ENCODE peak calls at places on chromosomes 5 and 9, in six cellular contexts. O, U, J, I, X and R are unnamed samples.

GRCh38 chr5:139696167-139696893 is 48.2 kb downstream of the CXXC5 start:
- DNase-seq in X (no peak), O (no peak), J (no peak), I (no peak), U (no peak), R (no peak)

GRCh38 chr9:76932778-76933177 is 26.9 kb upstream of the PRUNE2 start:
- DNase-seq in O (no peak), I (no peak), J (no peak), U (no peak), X (no peak), R (no peak)

GRCh38 chr5:76946090-76946489 is 6.8 kb upstream of the CRHBP start:
- DNase-seq in O (no peak), X (no peak), I (no peak), J (no peak), U (no peak), R (no peak)

GRCh38 chr5:40599676-40600075 is 80.0 kb upstream of the PTGER4 start:
- DNase-seq in O (no peak), J (no peak), I (no peak), X (no peak), U (no peak), R (no peak)

GRCh38 chr9:38066907-38067610 is 2.0 kb downstream of the SHB start:
- DNase-seq in U (no peak), J (no peak), X (no peak), O (peak), I (no peak), R (peak)

GRCh38 chr5:64144429-64145215 is 21.0 kb upstream of the RNF180 start:
- DNase-seq in O (no peak), U (no peak), X (no peak), J (no peak), I (no peak), R (no peak)

GRCh38 chr5:95842955-95843544 is 20.5 kb upstream of the GLRX start:
- DNase-seq in I (peak), J (no peak), O (peak), X (no peak), U (peak), R (peak)

GRCh38 chr5:81748556-81748955 is 2.3 kb downstream of the SSBP2 start:
- DNase-seq in J (no peak), O (no peak), U (no peak), X (no peak), I (no peak), R (no peak)

GRCh38 chr5:143245929-143246561 is 157.4 kb downstream of the NR3C1 start:
- DNase-seq in X (no peak), J (no peak), U (no peak), I (no peak), O (no peak), R (no peak)

GRCh38 chr5:5079871-5080270 is 60.3 kb upstream of the ADAMTS16 start:
- DNase-seq in O (no peak), I (no peak), X (no peak), U (no peak), J (no peak), R (no peak)

GRCh38 chr9:124906966-124907365 is 33.9 kb downstream of the GOLGA1 start:
- DNase-seq in O (no peak), J (no peak), U (no peak), X (no peak), I (no peak), R (no peak)

GRCh38 chr5:132474881-132475511 is 15.6 kb downstream of the IRF1 start:
- DNase-seq in O (no peak), U (no peak), I (no peak), J (no peak), X (no peak), R (no peak)

GRCh38 chr9:76198336-76198735 is 195.9 kb downstream of the RFK start:
- DNase-seq in J (no peak), X (no peak), U (no peak), I (no peak), O (no peak), R (no peak)

GRCh38 chr5:134184155-134185135 is 7.7 kb upstream of the SKP1 start:
- DNase-seq in I (peak), X (peak), O (peak), U (no peak), J (peak), R (peak)

GRCh38 chr5:75023368-75024159 is 28.8 kb downstream of the GCNT4 start:
- DNase-seq in X (no peak), J (no peak), U (no peak), I (peak), O (peak), R (peak)

GRCh38 chr5:37858250-37858649 is 18.4 kb upstream of the GDNF start:
- DNase-seq in J (no peak), O (no peak), U (no peak), I (no peak), X (no peak), R (no peak)

GRCh38 chr9:130681769-130682489 is 11.7 kb upstream of the EXOSC2 start:
- DNase-seq in U (no peak), I (no peak), J (no peak), X (no peak), O (no peak), R (peak)

GRCh38 chr5:150085950-150086715 is at the start of gene CSF1R:
- DNase-seq in X (no peak), J (no peak), U (no peak), O (no peak), I (no peak), R (no peak)

GRCh38 chr5:169696621-169697517 is 59.8 kb downstream of the DOCK2 start:
- DNase-seq in X (no peak), I (no peak), O (no peak), U (no peak), J (no peak), R (no peak)

GRCh38 chr9:4661165-4662095 is 664 bp upstream of the PLPP6 start:
- DNase-seq in X (no peak), O (no peak), U (no peak), J (no peak), I (peak), R (no peak)

GRCh38 chr5:172565455-172565854 is 75.6 kb upstream of the NEURL1B start:
- DNase-seq in O (no peak), X (no peak), J (no peak), I (no peak), U (no peak), R (no peak)

GRCh38 chr9:87643111-87643650 is 82.7 kb upstream of the CTSL start:
- DNase-seq in U (no peak), X (no peak), J (no peak), O (no peak), I (no peak), R (no peak)

GRCh38 chr9:133690111-133690561 is 48.0 kb downstream of the SARDH start:
- DNase-seq in I (no peak), X (no peak), U (no peak), O (no peak), J (no peak), R (no peak)

GRCh38 chr5:16644301-16644889 is 27.6 kb upstream of the RETREG1 start:
- DNase-seq in O (no peak), U (no peak), I (peak), X (no peak), J (no peak), R (no peak)

GRCh38 chr9:81999806-82000205 is 11.2 kb downstream of the SPATA31D1 start:
- DNase-seq in O (no peak), U (no peak), J (no peak), X (no peak), I (no peak), R (no peak)

GRCh38 chr5:155189981-155190380 is 176.4 kb downstream of the KIF4B start:
- DNase-seq in J (no peak), I (no peak), U (no peak), X (no peak), O (no peak), R (no peak)

GRCh38 chr9:136394312-136395305 is 5.4 kb downstream of the SNAPC4 start:
- DNase-seq in U (no peak), I (no peak), X (no peak), O (no peak), J (no peak), R (no peak)

GRCh38 chr9:75892168-75892901 is 1.9 kb downstream of the PCSK5 start:
- DNase-seq in X (peak), O (peak), U (no peak), I (no peak), J (no peak), R (no peak)

GRCh38 chr9:22954550-22954949 is 507.9 kb downstream of the DMRTA1 start:
- DNase-seq in U (no peak), I (no peak), X (no peak), J (no peak), O (no peak), R (no peak)

GRCh38 chr9:134544388-134545212 is 97.0 kb upstream of the COL5A1 start:
- DNase-seq in O (no peak), X (peak), J (no peak), I (no peak), U (no peak), R (no peak)

GRCh38 chr9:26710008-26710407 is 182.6 kb downstream of the CAAP1 start:
- DNase-seq in X (no peak), J (no peak), O (no peak), I (no peak), U (no peak), R (no peak)

GRCh38 chr9:133043449-133044035 is 12.7 kb downstream of the GTF3C5 start:
- DNase-seq in I (no peak), X (no peak), J (no peak), U (no peak), O (no peak), R (no peak)